ENCODE peak calls at places on chromosomes 16 and 17, in nine cellular contexts. One of them, this sample, is unnamed.

GRCh38 chr16:23967018-23967417 is 131.2 kb downstream of the PRKCB start:
- DNase-seq in NCI-H1092: no peak
- DNase-seq in AG09319: no peak
- DNase-seq in activated naive CD8-positive, alpha-beta T cell treated with anti-CD3 and anti-CD28 coated beads for 36 hours: no peak
- DNase-seq in effector memory CD4-positive, alpha-beta T cell: no peak
- DNase-seq in stimulated activated CD8-positive, alpha-beta memory T cell treated with anti-CD3 and anti-CD28 coated beads, Interleukin-15, amount 100 ng/mL, for 24 hours: no peak
- DNase-seq in GM04504: no peak
- DNase-seq in mesenchymal stem cell: no peak
- DNase-seq in head of caudate nucleus: no peak
- DNase-seq in this sample: no peak

GRCh38 chr16:84941916-84942315 is 69.4 kb downstream of the ZDHHC7 start:
- DNase-seq in NCI-H1092: no peak
- DNase-seq in AG09319: no peak
- DNase-seq in activated naive CD8-positive, alpha-beta T cell treated with anti-CD3 and anti-CD28 coated beads for 36 hours: no peak
- DNase-seq in effector memory CD4-positive, alpha-beta T cell: no peak
- DNase-seq in stimulated activated CD8-positive, alpha-beta memory T cell treated with anti-CD3 and anti-CD28 coated beads, Interleukin-15, amount 100 ng/mL, for 24 hours: no peak
- DNase-seq in GM04504: peak; percentile 67
- DNase-seq in mesenchymal stem cell: peak; percentile 82
- DNase-seq in head of caudate nucleus: no peak
- DNase-seq in this sample: no peak

GRCh38 chr17:29157310-29157709 is 22.9 kb downstream of the MYO18A start:
- DNase-seq in NCI-H1092: no peak
- DNase-seq in AG09319: no peak
- DNase-seq in activated naive CD8-positive, alpha-beta T cell treated with anti-CD3 and anti-CD28 coated beads for 36 hours: no peak
- DNase-seq in effector memory CD4-positive, alpha-beta T cell: no peak
- DNase-seq in stimulated activated CD8-positive, alpha-beta memory T cell treated with anti-CD3 and anti-CD28 coated beads, Interleukin-15, amount 100 ng/mL, for 24 hours: no peak
- DNase-seq in GM04504: no peak
- DNase-seq in mesenchymal stem cell: no peak
- DNase-seq in head of caudate nucleus: no peak
- DNase-seq in this sample: no peak

GRCh38 chr17:7258731-7259554 is 3.3 kb downstream of the CLDN7 start:
- DNase-seq in NCI-H1092: no peak
- DNase-seq in AG09319: no peak
- DNase-seq in activated naive CD8-positive, alpha-beta T cell treated with anti-CD3 and anti-CD28 coated beads for 36 hours: no peak
- DNase-seq in effector memory CD4-positive, alpha-beta T cell: no peak
- DNase-seq in stimulated activated CD8-positive, alpha-beta memory T cell treated with anti-CD3 and anti-CD28 coated beads, Interleukin-15, amount 100 ng/mL, for 24 hours: no peak
- DNase-seq in GM04504: no peak
- DNase-seq in mesenchymal stem cell: no peak
- DNase-seq in head of caudate nucleus: no peak
- DNase-seq in this sample: no peak

GRCh38 chr16:67537270-67537635 is 8.6 kb downstream of the RIPOR1 start:
- DNase-seq in NCI-H1092: no peak
- DNase-seq in AG09319: no peak
- DNase-seq in activated naive CD8-positive, alpha-beta T cell treated with anti-CD3 and anti-CD28 coated beads for 36 hours: peak; percentile 64
- DNase-seq in effector memory CD4-positive, alpha-beta T cell: peak; percentile 47
- DNase-seq in stimulated activated CD8-positive, alpha-beta memory T cell treated with anti-CD3 and anti-CD28 coated beads, Interleukin-15, amount 100 ng/mL, for 24 hours: no peak
- DNase-seq in GM04504: no peak
- DNase-seq in mesenchymal stem cell: peak; percentile 79
- DNase-seq in head of caudate nucleus: no peak
- DNase-seq in this sample: no peak

GRCh38 chr16:19382887-19383816 is 34.5 kb upstream of the TMC5 start:
- DNase-seq in NCI-H1092: peak; percentile 79
- DNase-seq in AG09319: no peak
- DNase-seq in activated naive CD8-positive, alpha-beta T cell treated with anti-CD3 and anti-CD28 coated beads for 36 hours: no peak
- DNase-seq in effector memory CD4-positive, alpha-beta T cell: no peak
- DNase-seq in stimulated activated CD8-positive, alpha-beta memory T cell treated with anti-CD3 and anti-CD28 coated beads, Interleukin-15, amount 100 ng/mL, for 24 hours: no peak
- DNase-seq in GM04504: no peak
- DNase-seq in mesenchymal stem cell: no peak
- DNase-seq in head of caudate nucleus: peak; percentile 51
- DNase-seq in this sample: no peak

GRCh38 chr16:7097537-7097936 is 235.1 kb upstream of the RBFOX1 start:
- DNase-seq in NCI-H1092: no peak
- DNase-seq in AG09319: no peak
- DNase-seq in activated naive CD8-positive, alpha-beta T cell treated with anti-CD3 and anti-CD28 coated beads for 36 hours: no peak
- DNase-seq in effector memory CD4-positive, alpha-beta T cell: no peak
- DNase-seq in stimulated activated CD8-positive, alpha-beta memory T cell treated with anti-CD3 and anti-CD28 coated beads, Interleukin-15, amount 100 ng/mL, for 24 hours: no peak
- DNase-seq in GM04504: no peak
- DNase-seq in mesenchymal stem cell: no peak
- DNase-seq in head of caudate nucleus: no peak
- DNase-seq in this sample: no peak

GRCh38 chr17:57001541-57001940 is 23.6 kb downstream of the SCPEP1 start:
- DNase-seq in NCI-H1092: no peak
- DNase-seq in AG09319: no peak
- DNase-seq in activated naive CD8-positive, alpha-beta T cell treated with anti-CD3 and anti-CD28 coated beads for 36 hours: no peak
- DNase-seq in effector memory CD4-positive, alpha-beta T cell: no peak
- DNase-seq in stimulated activated CD8-positive, alpha-beta memory T cell treated with anti-CD3 and anti-CD28 coated beads, Interleukin-15, amount 100 ng/mL, for 24 hours: no peak
- DNase-seq in GM04504: no peak
- DNase-seq in mesenchymal stem cell: no peak
- DNase-seq in head of caudate nucleus: no peak
- DNase-seq in this sample: no peak

GRCh38 chr16:80447263-80447662 is 93.5 kb upstream of the DYNLRB2 start:
- DNase-seq in NCI-H1092: no peak
- DNase-seq in AG09319: no peak
- DNase-seq in activated naive CD8-positive, alpha-beta T cell treated with anti-CD3 and anti-CD28 coated beads for 36 hours: no peak
- DNase-seq in effector memory CD4-positive, alpha-beta T cell: no peak
- DNase-seq in stimulated activated CD8-positive, alpha-beta memory T cell treated with anti-CD3 and anti-CD28 coated beads, Interleukin-15, amount 100 ng/mL, for 24 hours: no peak
- DNase-seq in GM04504: no peak
- DNase-seq in mesenchymal stem cell: no peak
- DNase-seq in head of caudate nucleus: no peak
- DNase-seq in this sample: no peak

GRCh38 chr17:74283371-74283673 is 9.3 kb downstream of the DNAI2 start:
- DNase-seq in NCI-H1092: no peak
- DNase-seq in AG09319: no peak
- DNase-seq in activated naive CD8-positive, alpha-beta T cell treated with anti-CD3 and anti-CD28 coated beads for 36 hours: no peak
- DNase-seq in effector memory CD4-positive, alpha-beta T cell: no peak
- DNase-seq in stimulated activated CD8-positive, alpha-beta memory T cell treated with anti-CD3 and anti-CD28 coated beads, Interleukin-15, amount 100 ng/mL, for 24 hours: no peak
- DNase-seq in GM04504: no peak
- DNase-seq in mesenchymal stem cell: no peak
- DNase-seq in head of caudate nucleus: no peak
- DNase-seq in this sample: no peak

GRCh38 chr17:50440838-50441829 is 15.1 kb downstream of the ACSF2 start:
- DNase-seq in NCI-H1092: no peak
- DNase-seq in AG09319: no peak
- DNase-seq in activated naive CD8-positive, alpha-beta T cell treated with anti-CD3 and anti-CD28 coated beads for 36 hours: no peak
- DNase-seq in effector memory CD4-positive, alpha-beta T cell: no peak
- DNase-seq in stimulated activated CD8-positive, alpha-beta memory T cell treated with anti-CD3 and anti-CD28 coated beads, Interleukin-15, amount 100 ng/mL, for 24 hours: no peak
- DNase-seq in GM04504: no peak
- DNase-seq in mesenchymal stem cell: no peak
- DNase-seq in head of caudate nucleus: peak; percentile 23
- DNase-seq in this sample: no peak

GRCh38 chr16:89988951-89989350 is 30.3 kb downstream of the DBNDD1 start:
- DNase-seq in NCI-H1092: no peak
- DNase-seq in AG09319: no peak
- DNase-seq in activated naive CD8-positive, alpha-beta T cell treated with anti-CD3 and anti-CD28 coated beads for 36 hours: no peak
- DNase-seq in effector memory CD4-positive, alpha-beta T cell: no peak
- DNase-seq in stimulated activated CD8-positive, alpha-beta memory T cell treated with anti-CD3 and anti-CD28 coated beads, Interleukin-15, amount 100 ng/mL, for 24 hours: no peak
- DNase-seq in GM04504: no peak
- DNase-seq in mesenchymal stem cell: no peak
- DNase-seq in head of caudate nucleus: no peak
- DNase-seq in this sample: no peak

This sample was measured in NCI-H1048.